ENCODE peak calls at places on chromosomes 1 and 21, in ten cellular contexts. One of them, this sample, is unnamed.

GRCh38 chr1:48019714-48020315 is 22.6 kb upstream of the TRABD2B start:
- DNase-seq in right atrium auricular region: no peak
- DNase-seq in GM23338: no peak
- DNase-seq in psoas muscle: peak
- DNase-seq in PC-9: no peak
- DNase-seq in fibroblast of pulmonary artery: peak
- DNase-seq in heart left ventricle: peak
- DNase-seq in hepatocyte: no peak
- DNase-seq in fibroblast of mammary gland: no peak
- DNase-seq in ovary: no peak
- DNase-seq in this sample: no peak

GRCh38 chr1:208988811-208989222 is 594.7 kb upstream of the CAMK1G start:
- DNase-seq in right atrium auricular region: no peak
- DNase-seq in GM23338: no peak
- DNase-seq in psoas muscle: no peak
- DNase-seq in PC-9: no peak
- DNase-seq in fibroblast of pulmonary artery: peak
- DNase-seq in heart left ventricle: no peak
- DNase-seq in hepatocyte: peak
- DNase-seq in fibroblast of mammary gland: peak
- DNase-seq in ovary: peak
- DNase-seq in this sample: peak

GRCh38 chr1:33346921-33347649 is 26.2 kb upstream of the A3GALT2 start:
- DNase-seq in right atrium auricular region: peak
- DNase-seq in GM23338: no peak
- DNase-seq in psoas muscle: peak
- DNase-seq in PC-9: peak
- DNase-seq in fibroblast of pulmonary artery: peak
- DNase-seq in heart left ventricle: no peak
- DNase-seq in hepatocyte: peak
- DNase-seq in fibroblast of mammary gland: peak
- DNase-seq in ovary: no peak
- DNase-seq in this sample: peak

GRCh38 chr1:243748706-243749283 is 101.2 kb downstream of the AKT3 start:
- DNase-seq in right atrium auricular region: no peak
- DNase-seq in GM23338: peak
- DNase-seq in psoas muscle: no peak
- DNase-seq in PC-9: peak
- DNase-seq in fibroblast of pulmonary artery: peak
- DNase-seq in heart left ventricle: no peak
- DNase-seq in hepatocyte: peak
- DNase-seq in fibroblast of mammary gland: peak
- DNase-seq in ovary: no peak
- DNase-seq in this sample: peak

GRCh38 chr1:3178279-3178678 is 109.3 kb downstream of the PRDM16 start:
- DNase-seq in right atrium auricular region: no peak
- DNase-seq in GM23338: no peak
- DNase-seq in psoas muscle: no peak
- DNase-seq in PC-9: no peak
- DNase-seq in fibroblast of pulmonary artery: no peak
- DNase-seq in heart left ventricle: no peak
- DNase-seq in hepatocyte: no peak
- DNase-seq in fibroblast of mammary gland: no peak
- DNase-seq in ovary: no peak
- DNase-seq in this sample: no peak

GRCh38 chr1:993379-993995 is 6.4 kb downstream of the HES4 start:
- DNase-seq in right atrium auricular region: no peak
- DNase-seq in GM23338: no peak
- DNase-seq in psoas muscle: peak
- DNase-seq in PC-9: no peak
- DNase-seq in fibroblast of pulmonary artery: no peak
- DNase-seq in heart left ventricle: peak
- DNase-seq in hepatocyte: peak
- DNase-seq in fibroblast of mammary gland: no peak
- DNase-seq in ovary: no peak
- DNase-seq in this sample: no peak

GRCh38 chr1:21927531-21928237 is 9.4 kb downstream of the HSPG2 start:
- DNase-seq in right atrium auricular region: peak
- DNase-seq in GM23338: no peak
- DNase-seq in psoas muscle: peak
- DNase-seq in PC-9: no peak
- DNase-seq in fibroblast of pulmonary artery: no peak
- DNase-seq in heart left ventricle: peak
- DNase-seq in hepatocyte: peak
- DNase-seq in fibroblast of mammary gland: peak
- DNase-seq in ovary: no peak
- DNase-seq in this sample: peak

GRCh38 chr1:100657876-100658715 is 61.4 kb upstream of the VCAM1 start:
- DNase-seq in right atrium auricular region: no peak
- DNase-seq in GM23338: no peak
- DNase-seq in psoas muscle: no peak
- DNase-seq in PC-9: no peak
- DNase-seq in fibroblast of pulmonary artery: peak
- DNase-seq in heart left ventricle: no peak
- DNase-seq in hepatocyte: peak
- DNase-seq in fibroblast of mammary gland: no peak
- DNase-seq in ovary: no peak
- DNase-seq in this sample: peak

GRCh38 chr1:55131218-55131617 is 83.9 kb downstream of the USP24 start:
- DNase-seq in right atrium auricular region: no peak
- DNase-seq in GM23338: no peak
- DNase-seq in psoas muscle: no peak
- DNase-seq in PC-9: no peak
- DNase-seq in fibroblast of pulmonary artery: no peak
- DNase-seq in heart left ventricle: no peak
- DNase-seq in hepatocyte: no peak
- DNase-seq in fibroblast of mammary gland: peak
- DNase-seq in ovary: no peak
- DNase-seq in this sample: peak

GRCh38 chr21:26715878-26716506 is 129.2 kb downstream of the ADAMTS1 start:
- DNase-seq in right atrium auricular region: no peak
- DNase-seq in GM23338: peak
- DNase-seq in psoas muscle: no peak
- DNase-seq in PC-9: no peak
- DNase-seq in fibroblast of pulmonary artery: peak
- DNase-seq in heart left ventricle: no peak
- DNase-seq in hepatocyte: peak
- DNase-seq in fibroblast of mammary gland: peak
- DNase-seq in ovary: no peak
- DNase-seq in this sample: peak

GRCh38 chr1:229563701-229564100 is 5.2 kb upstream of the ABCB10 start:
- DNase-seq in right atrium auricular region: peak
- DNase-seq in GM23338: no peak
- DNase-seq in psoas muscle: no peak
- DNase-seq in PC-9: no peak
- DNase-seq in fibroblast of pulmonary artery: peak
- DNase-seq in heart left ventricle: no peak
- DNase-seq in hepatocyte: no peak
- DNase-seq in fibroblast of mammary gland: peak
- DNase-seq in ovary: no peak
- DNase-seq in this sample: peak

GRCh38 chr1:46181343-46182260 is 5.3 kb upstream of the P3R3URF start:
- DNase-seq in right atrium auricular region: no peak
- DNase-seq in GM23338: no peak
- DNase-seq in psoas muscle: no peak
- DNase-seq in PC-9: peak
- DNase-seq in fibroblast of pulmonary artery: peak
- DNase-seq in heart left ventricle: no peak
- DNase-seq in hepatocyte: no peak
- DNase-seq in fibroblast of mammary gland: peak
- DNase-seq in ovary: no peak
- DNase-seq in this sample: peak

GRCh38 chr1:152924191-152924590 is 15.8 kb downstream of the IVL start:
- DNase-seq in right atrium auricular region: no peak
- DNase-seq in GM23338: peak
- DNase-seq in psoas muscle: no peak
- DNase-seq in PC-9: no peak
- DNase-seq in fibroblast of pulmonary artery: no peak
- DNase-seq in heart left ventricle: no peak
- DNase-seq in hepatocyte: no peak
- DNase-seq in fibroblast of mammary gland: no peak
- DNase-seq in ovary: no peak
- DNase-seq in this sample: no peak

GRCh38 chr1:152928671-152929070 is 18.3 kb upstream of the SPRR5 start:
- DNase-seq in right atrium auricular region: no peak
- DNase-seq in GM23338: no peak
- DNase-seq in psoas muscle: no peak
- DNase-seq in PC-9: peak
- DNase-seq in fibroblast of pulmonary artery: no peak
- DNase-seq in heart left ventricle: no peak
- DNase-seq in hepatocyte: no peak
- DNase-seq in fibroblast of mammary gland: no peak
- DNase-seq in ovary: no peak
- DNase-seq in this sample: no peak

GRCh38 chr1:152926091-152926490 is 17.7 kb downstream of the IVL start:
- DNase-seq in right atrium auricular region: no peak
- DNase-seq in GM23338: peak
- DNase-seq in psoas muscle: no peak
- DNase-seq in PC-9: peak
- DNase-seq in fibroblast of pulmonary artery: no peak
- DNase-seq in heart left ventricle: no peak
- DNase-seq in hepatocyte: no peak
- DNase-seq in fibroblast of mammary gland: peak
- DNase-seq in ovary: no peak
- DNase-seq in this sample: peak
- TF ChIP-seq CTCF in right atrium auricular region: no peak
- TF ChIP-seq CTCF in GM23338: peak
- TF ChIP-seq CTCF in psoas muscle: no peak
- TF ChIP-seq CTCF in PC-9: peak
- TF ChIP-seq CTCF in fibroblast of pulmonary artery: peak
- TF ChIP-seq CTCF in heart left ventricle: no peak
- TF ChIP-seq CTCF in hepatocyte: no peak
- TF ChIP-seq CTCF in fibroblast of mammary gland: peak
- TF ChIP-seq CTCF in ovary: no peak
- TF ChIP-seq CTCF in this sample: no peak

GRCh38 chr1:15153842-15154479 is 414 bp downstream of the TMEM51 start:
- DNase-seq in right atrium auricular region: no peak
- DNase-seq in GM23338: peak
- DNase-seq in psoas muscle: peak
- DNase-seq in PC-9: peak
- DNase-seq in fibroblast of pulmonary artery: peak
- DNase-seq in heart left ventricle: peak
- DNase-seq in hepatocyte: peak
- DNase-seq in fibroblast of mammary gland: peak
- DNase-seq in ovary: peak
- DNase-seq in this sample: peak

GRCh38 chr1:15154480-15155036 is 1.0 kb downstream of the TMEM51 start:
- DNase-seq in right atrium auricular region: no peak
- DNase-seq in GM23338: peak
- DNase-seq in psoas muscle: peak
- DNase-seq in PC-9: no peak
- DNase-seq in fibroblast of pulmonary artery: no peak
- DNase-seq in heart left ventricle: no peak
- DNase-seq in hepatocyte: peak
- DNase-seq in fibroblast of mammary gland: peak
- DNase-seq in ovary: peak
- DNase-seq in this sample: no peak

GRCh38 chr1:15152318-15153183 is 996 bp upstream of the TMEM51 start:
- DNase-seq in right atrium auricular region: peak
- DNase-seq in GM23338: peak
- DNase-seq in psoas muscle: peak
- DNase-seq in PC-9: peak
- DNase-seq in fibroblast of pulmonary artery: peak
- DNase-seq in heart left ventricle: peak
- DNase-seq in hepatocyte: peak
- DNase-seq in fibroblast of mammary gland: peak
- DNase-seq in ovary: peak
- DNase-seq in this sample: peak

GRCh38 chr1:15151871-15152270 is 1.7 kb upstream of the TMEM51 start:
- DNase-seq in right atrium auricular region: no peak
- DNase-seq in GM23338: no peak
- DNase-seq in psoas muscle: no peak
- DNase-seq in PC-9: no peak
- DNase-seq in fibroblast of pulmonary artery: no peak
- DNase-seq in heart left ventricle: no peak
- DNase-seq in hepatocyte: no peak
- DNase-seq in fibroblast of mammary gland: no peak
- DNase-seq in ovary: no peak
- DNase-seq in this sample: no peak

DNA sequence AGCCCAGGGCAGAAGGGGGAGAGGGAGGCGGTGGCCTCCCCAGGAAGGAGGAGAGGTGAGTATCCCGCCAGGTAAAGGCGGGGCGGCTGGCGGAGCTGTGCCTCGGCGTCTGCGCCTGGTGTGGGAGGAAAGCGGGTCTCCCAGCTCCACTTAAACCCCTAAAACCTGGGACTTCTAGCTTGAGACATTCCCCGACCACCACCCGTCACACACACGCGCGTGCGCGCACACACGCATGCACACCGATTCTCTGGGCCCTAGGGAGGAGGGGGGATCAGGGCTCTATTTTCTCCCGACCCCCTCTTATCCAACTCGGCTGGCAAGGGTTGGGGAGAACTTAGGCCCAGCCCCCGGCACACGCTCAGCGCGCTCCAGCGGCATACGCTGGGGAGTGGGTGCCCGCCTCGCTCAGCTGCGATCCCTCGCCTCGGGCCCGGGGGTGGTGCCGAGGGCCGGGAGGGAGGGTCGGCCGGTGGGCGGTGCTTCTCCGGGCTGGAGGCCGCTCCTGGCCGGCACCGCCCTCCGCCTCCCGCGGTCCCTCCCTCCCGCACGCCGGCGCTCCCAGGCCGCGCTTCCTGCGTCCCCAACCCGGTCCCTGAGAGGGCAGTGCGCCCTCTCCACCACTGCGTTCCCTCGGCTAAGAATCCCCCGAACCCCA is at the start of gene TMEM51:
- DNase-seq in right atrium auricular region: no peak
- DNase-seq in GM23338: peak
- DNase-seq in psoas muscle: peak
- DNase-seq in PC-9: peak
- DNase-seq in fibroblast of pulmonary artery: peak
- DNase-seq in heart left ventricle: peak
- DNase-seq in hepatocyte: peak
- DNase-seq in fibroblast of mammary gland: peak
- DNase-seq in ovary: peak
- DNase-seq in this sample: peak
- H3K4me3 ChIP-seq in right atrium auricular region: peak
- H3K4me3 ChIP-seq in GM23338: peak
- H3K4me3 ChIP-seq in psoas muscle: peak
- H3K4me3 ChIP-seq in PC-9: peak
- H3K4me3 ChIP-seq in fibroblast of pulmonary artery: peak
- H3K4me3 ChIP-seq in heart left ventricle: peak
- H3K4me3 ChIP-seq in hepatocyte: peak
- H3K4me3 ChIP-seq in fibroblast of mammary gland: peak
- H3K4me3 ChIP-seq in ovary: peak
- H3K4me3 ChIP-seq in this sample: peak

GRCh38 chr1:10980094-10980577 is 32.3 kb upstream of the TARDBP start:
- DNase-seq in right atrium auricular region: peak
- DNase-seq in GM23338: peak
- DNase-seq in psoas muscle: peak
- DNase-seq in PC-9: peak
- DNase-seq in fibroblast of pulmonary artery: peak
- DNase-seq in heart left ventricle: peak
- DNase-seq in hepatocyte: peak
- DNase-seq in fibroblast of mammary gland: peak
- DNase-seq in ovary: peak
- DNase-seq in this sample: peak
- TF ChIP-seq CTCF in right atrium auricular region: no peak
- TF ChIP-seq CTCF in GM23338: peak
- TF ChIP-seq CTCF in psoas muscle: peak
- TF ChIP-seq CTCF in PC-9: peak
- TF ChIP-seq CTCF in fibroblast of pulmonary artery: peak
- TF ChIP-seq CTCF in heart left ventricle: peak
- TF ChIP-seq CTCF in hepatocyte: peak
- TF ChIP-seq CTCF in fibroblast of mammary gland: peak
- TF ChIP-seq CTCF in ovary: no peak
- TF ChIP-seq CTCF in this sample: peak

GRCh38 chr1:41925712-41926111 is 7.0 kb upstream of the HIVEP3 start:
- DNase-seq in right atrium auricular region: no peak
- DNase-seq in GM23338: peak
- DNase-seq in psoas muscle: no peak
- DNase-seq in PC-9: no peak
- DNase-seq in fibroblast of pulmonary artery: peak
- DNase-seq in heart left ventricle: no peak
- DNase-seq in hepatocyte: no peak
- DNase-seq in fibroblast of mammary gland: peak
- DNase-seq in ovary: no peak
- DNase-seq in this sample: peak
- H3K4me3 ChIP-seq in right atrium auricular region: no peak
- H3K4me3 ChIP-seq in GM23338: no peak
- H3K4me3 ChIP-seq in psoas muscle: no peak
- H3K4me3 ChIP-seq in PC-9: no peak
- H3K4me3 ChIP-seq in fibroblast of pulmonary artery: no peak
- H3K4me3 ChIP-seq in heart left ventricle: no peak
- H3K4me3 ChIP-seq in hepatocyte: no peak
- H3K4me3 ChIP-seq in fibroblast of mammary gland: no peak
- H3K4me3 ChIP-seq in ovary: no peak
- H3K4me3 ChIP-seq in this sample: no peak

This sample was measured in cardiac fibroblast.